ENCODE peak calls at places on chromosomes 2 and 18, in four cellular contexts. A, Q, G and T are unnamed samples.

GRCh38 chr2:95323347-95324155 is 26.4 kb downstream of the KCNIP3 start:
- DNase-seq in A (peak), Q (no peak), G (no peak), T (peak)

GRCh38 chr2:11692966-11693521 is 23.0 kb upstream of the NTSR2 start:
- DNase-seq in A (peak), Q (peak), G (peak), T (no peak)

GRCh38 chr2:240597054-240597418 is 10.5 kb downstream of the CAPN10 start:
- DNase-seq in A (no peak), Q (peak), G (peak), T (no peak)

GRCh38 chr18:60391571-60392226 is 19.1 kb upstream of the MC4R start:
- DNase-seq in A (no peak), Q (no peak), G (no peak), T (no peak)

GRCh38 chr2:29811378-29811777 is 110.0 kb downstream of the ALK start:
- DNase-seq in A (no peak), Q (no peak), G (no peak), T (no peak)

GRCh38 chr18:950026-950631 is 45.5 kb downstream of the ADCYAP1 start:
- DNase-seq in A (no peak), Q (no peak), G (no peak), T (no peak)

GRCh38 chr18:76988827-76989646 is 143.5 kb downstream of the MBP start:
- DNase-seq in A (no peak), Q (no peak), G (no peak), T (no peak)

GRCh38 chr2:29777164-29777563 is 144.2 kb downstream of the ALK start:
- DNase-seq in A (peak), Q (no peak), G (no peak), T (no peak)

GRCh38 chr2:119485336-119486110 is 38.8 kb downstream of the SCTR start:
- DNase-seq in A (no peak), Q (no peak), G (peak), T (no peak)

GRCh38 chr2:239274391-239275001 is 126.3 kb downstream of the HDAC4 start:
- DNase-seq in A (peak), Q (no peak), G (peak), T (no peak)

GRCh38 chr2:19287324-19287723 is 71.1 kb downstream of the OSR1 start:
- DNase-seq in A (no peak), Q (no peak), G (no peak), T (no peak)

GRCh38 chr2:238420878-238421694 is 5.6 kb upstream of the ASB1 start:
- DNase-seq in A (no peak), Q (no peak), G (no peak), T (no peak)

GRCh38 chr2:168928113-168928823 is 27.2 kb downstream of the G6PC2 start:
- DNase-seq in A (no peak), Q (no peak), G (no peak), T (no peak)

GRCh38 chr2:48176876-48177275 is 270.6 kb upstream of the FBXO11 start:
- DNase-seq in A (no peak), Q (no peak), G (no peak), T (no peak)

GRCh38 chr18:8960740-8961657 is 141.5 kb upstream of the NDUFV2 start:
- DNase-seq in A (no peak), Q (no peak), G (no peak), T (no peak)

GRCh38 chr2:66748939-66749338 is 314.0 kb downstream of the MEIS1 start:
- DNase-seq in A (no peak), Q (no peak), G (no peak), T (no peak)

GRCh38 chr2:53755022-53755630 is 12.5 kb upstream of the CHAC2 start:
- DNase-seq in A (no peak), Q (no peak), G (peak), T (no peak)

GRCh38 chr18:4017479-4017878 is 437.6 kb downstream of the DLGAP1 start:
- DNase-seq in A (peak), Q (no peak), G (no peak), T (no peak)
- TF ChIP-seq CTCF in A (no peak), Q (no peak), G (no peak), T (peak)

GRCh38 chr18:43276471-43276870 is 819 bp downstream of the SYT4 start:
- DNase-seq in A (no peak), Q (no peak), G (no peak), T (no peak)

GRCh38 chr18:43278401-43278800 is 1.1 kb upstream of the SYT4 start:
- DNase-seq in A (no peak), Q (peak), G (no peak), T (no peak)

GRCh38 chr18:43274526-43274925 is 2.8 kb downstream of the SYT4 start:
- DNase-seq in A (no peak), Q (no peak), G (no peak), T (no peak)

GRCh38 chr18:43279015-43279758 is 1.9 kb upstream of the SYT4 start:
- DNase-seq in A (no peak), Q (peak), G (no peak), T (no peak)

GRCh38 chr18:43277164-43277600 is at the start of gene SYT4:
- DNase-seq in A (peak), Q (peak), G (no peak), T (no peak)
- TF ChIP-seq CTCF in A (no peak), Q (no peak), G (no peak), T (no peak)

DNA sequence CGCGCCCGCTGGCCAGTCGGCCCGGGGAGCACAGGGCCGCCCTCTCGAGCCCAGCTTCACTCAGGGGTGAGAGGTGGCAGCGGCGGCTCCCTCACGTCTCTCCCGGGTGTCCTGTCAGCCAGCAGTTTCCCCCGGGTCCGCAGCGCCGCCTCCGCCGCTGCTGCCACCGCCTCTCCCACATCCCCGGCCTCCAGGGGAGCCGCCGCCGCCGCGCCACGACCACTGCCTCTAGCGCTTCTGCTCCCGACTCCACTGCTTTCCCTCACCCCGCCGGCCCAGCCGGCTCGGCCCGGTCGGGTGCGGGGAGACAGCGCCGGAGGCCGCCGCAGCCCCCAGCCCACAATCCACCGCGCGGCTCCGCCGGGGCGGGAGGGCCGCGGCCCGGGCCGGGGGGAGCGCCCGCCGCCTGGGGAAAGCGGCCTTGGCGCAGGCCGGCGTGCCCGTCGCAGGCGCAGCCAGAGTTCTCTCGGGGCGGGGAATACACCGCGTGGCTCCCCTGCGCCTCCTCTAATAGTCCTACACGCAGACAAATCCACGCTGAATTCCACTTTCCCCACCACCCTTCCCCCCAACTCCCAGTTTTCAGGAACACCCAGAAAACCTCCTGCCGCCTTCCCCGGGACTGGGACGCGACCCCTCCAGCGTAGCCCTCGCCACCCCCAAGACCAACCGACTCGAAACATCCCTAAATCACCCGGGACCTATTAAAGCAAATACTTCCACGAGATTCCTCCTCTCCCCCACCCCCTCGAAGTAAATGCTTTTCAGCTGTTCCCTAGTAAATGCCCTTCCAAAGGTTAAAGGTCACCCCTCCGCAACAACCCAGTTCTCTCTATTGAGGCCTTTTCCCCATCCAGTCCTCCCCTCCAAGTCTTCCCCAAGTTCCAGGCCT is at the start of gene VPS54:
- DNase-seq in A (peak), Q (peak), G (peak), T (no peak)
- TF ChIP-seq CTCF in A (no peak), Q (no peak), G (no peak), T (no peak)

GRCh38 chr2:233832869-233833812 is 21.2 kb downstream of the HJURP start:
- DNase-seq in A (no peak), Q (no peak), G (no peak), T (peak)
- TF ChIP-seq CTCF in A (no peak), Q (no peak), G (no peak), T (peak)

GRCh38 chr18:70073442-70073841 is 125.8 kb upstream of the CD226 start:
- DNase-seq in A (no peak), Q (no peak), G (no peak), T (no peak)

GRCh38 chr18:70074091-70074490 is 126.4 kb upstream of the CD226 start:
- DNase-seq in A (no peak), Q (no peak), G (no peak), T (no peak)

GRCh38 chr18:70075906-70076305 is 128.2 kb upstream of the CD226 start:
- DNase-seq in A (no peak), Q (no peak), G (no peak), T (no peak)

GRCh38 chr18:70069965-70070364 is 122.3 kb upstream of the CD226 start:
- DNase-seq in A (no peak), Q (no peak), G (no peak), T (no peak)

GRCh38 chr18:70072678-70073077 is 125.0 kb upstream of the CD226 start:
- DNase-seq in A (no peak), Q (no peak), G (no peak), T (no peak)
- TF ChIP-seq CTCF in A (peak), Q (no peak), G (no peak), T (peak)

GRCh38 chr2:135473567-135473966 is 57.5 kb downstream of the ZRANB3 start:
- DNase-seq in A (peak), Q (no peak), G (no peak), T (no peak)
- TF ChIP-seq CTCF in A (peak), Q (peak), G (peak), T (peak)

GRCh38 chr2:28567076-28567471 is 71.2 kb downstream of the PLB1 start:
- DNase-seq in A (peak), Q (peak), G (no peak), T (no peak)
- TF ChIP-seq CTCF in A (peak), Q (no peak), G (no peak), T (no peak)

GRCh38 chr2:143564419-143564818 is 435.2 kb downstream of the ARHGAP15 start:
- DNase-seq in A (no peak), Q (no peak), G (no peak), T (no peak)

GRCh38 chr2:143559202-143559601 is 430.0 kb downstream of the ARHGAP15 start:
- DNase-seq in A (no peak), Q (no peak), G (no peak), T (no peak)

GRCh38 chr2:143553261-143553660 is 424.0 kb downstream of the ARHGAP15 start:
- DNase-seq in A (peak), Q (no peak), G (no peak), T (no peak)

GRCh38 chr2:143560724-143561123 is 431.5 kb downstream of the ARHGAP15 start:
- DNase-seq in A (no peak), Q (no peak), G (no peak), T (no peak)

GRCh38 chr2:143558665-143559064 is 429.4 kb downstream of the ARHGAP15 start:
- DNase-seq in A (no peak), Q (no peak), G (no peak), T (no peak)
- TF ChIP-seq CTCF in A (no peak), Q (no peak), G (no peak), T (no peak)

GRCh38 chr2:43455735-43456642 is 139.8 kb downstream of the THADA start:
- DNase-seq in A (no peak), Q (no peak), G (no peak), T (no peak)
- TF ChIP-seq CTCF in A (no peak), Q (no peak), G (no peak), T (no peak)

GRCh38 chr2:7024261-7024660 is 107.0 kb downstream of the RNF144A start:
- DNase-seq in A (no peak), Q (no peak), G (no peak), T (no peak)
- TF ChIP-seq CTCF in A (no peak), Q (no peak), G (no peak), T (no peak)